ENCODE peak calls at places on chromosomes 6 and 20, in nine cellular contexts. S, K, B, Y, N, G, E, Z and A are unnamed samples.

GRCh38 chr6:1482381-1483166 is 93.2 kb downstream of the FOXF2 start:
- DNase-seq in S (no peak), K (no peak), B (no peak), Y (peak), N (peak), G (no peak), E (peak), Z (no peak), A (no peak)

GRCh38 chr6:109165392-109165964 is 70.2 kb downstream of the CEP57L1 start:
- DNase-seq in S (no peak), K (peak), B (no peak), Y (peak), N (no peak), G (peak), E (peak), Z (peak), A (no peak)

GRCh38 chr6:100186552-100186951 is 192.5 kb upstream of the MCHR2 start:
- DNase-seq in S (no peak), K (peak), B (no peak), Y (no peak), N (no peak), G (no peak), E (no peak), Z (no peak), A (no peak)

GRCh38 chr6:43274916-43275597 is 23.0 kb upstream of the SLC22A7 start:
- DNase-seq in S (no peak), K (no peak), B (peak), Y (no peak), N (no peak), G (no peak), E (no peak), Z (no peak), A (no peak)

GRCh38 chr20:60851826-60852704 is 400.0 kb upstream of the CDH4 start:
- DNase-seq in S (no peak), K (no peak), B (peak), Y (peak), N (peak), G (no peak), E (peak), Z (no peak), A (no peak)

GRCh38 chr6:5174756-5175155 is 86.0 kb downstream of the LYRM4 start:
- DNase-seq in S (no peak), K (no peak), B (no peak), Y (no peak), N (no peak), G (no peak), E (no peak), Z (no peak), A (no peak)

GRCh38 chr20:5720696-5721095 is 29.5 kb upstream of the SHLD1 start:
- DNase-seq in S (no peak), K (no peak), B (no peak), Y (no peak), N (no peak), G (no peak), E (no peak), Z (no peak), A (no peak)

GRCh38 chr20:1294497-1294896 is 28.4 kb downstream of the SNPH start:
- DNase-seq in S (no peak), K (no peak), B (no peak), Y (no peak), N (no peak), G (no peak), E (no peak), Z (no peak), A (no peak)

GRCh38 chr6:141580988-141581387 is 551.7 kb upstream of the GJE1 start:
- DNase-seq in S (no peak), K (peak), B (no peak), Y (peak), N (no peak), G (no peak), E (no peak), Z (no peak), A (no peak)

GRCh38 chr6:148746363-148747144 is at the start of gene UST:
- DNase-seq in S (peak), K (peak), B (peak), Y (peak), N (peak), G (peak), E (peak), Z (peak), A (peak)

GRCh38 chr6:20038385-20038784 is 173.9 kb downstream of the MBOAT1 start:
- DNase-seq in S (no peak), K (no peak), B (no peak), Y (no peak), N (no peak), G (no peak), E (no peak), Z (no peak), A (no peak)

GRCh38 chr6:161327360-161327953 is 53.6 kb upstream of the AGPAT4 start:
- DNase-seq in S (no peak), K (no peak), B (no peak), Y (no peak), N (peak), G (no peak), E (peak), Z (no peak), A (no peak)

GRCh38 chr20:23047738-23048214 is 1.7 kb downstream of the THBD start:
- DNase-seq in S (no peak), K (no peak), B (no peak), Y (peak), N (no peak), G (peak), E (no peak), Z (no peak), A (no peak)

GRCh38 chr6:69668916-69669315 is 127.9 kb downstream of the LMBRD1 start:
- DNase-seq in S (no peak), K (no peak), B (no peak), Y (no peak), N (no peak), G (no peak), E (no peak), Z (no peak), A (no peak)

GRCh38 chr6:157223486-157223885 is 99.8 kb downstream of the TMEM242 start:
- DNase-seq in S (no peak), K (no peak), B (peak), Y (no peak), N (no peak), G (no peak), E (no peak), Z (no peak), A (no peak)

GRCh38 chr20:59780494-59781185 is 152.8 kb downstream of the SYCP2 start:
- DNase-seq in S (no peak), K (no peak), B (peak), Y (no peak), N (no peak), G (no peak), E (no peak), Z (no peak), A (no peak)

GRCh38 chr20:47285189-47285588 is 71.3 kb downstream of the ZMYND8 start:
- DNase-seq in S (no peak), K (no peak), B (no peak), Y (no peak), N (no peak), G (no peak), E (no peak), Z (no peak), A (no peak)

GRCh38 chr20:44432618-44433577 is 42.8 kb upstream of the TTPAL start:
- DNase-seq in S (no peak), K (no peak), B (no peak), Y (no peak), N (no peak), G (no peak), E (no peak), Z (no peak), A (no peak)

GRCh38 chr6:131029661-131030297 is 33.3 kb downstream of the EPB41L2 start:
- DNase-seq in S (peak), K (peak), B (no peak), Y (peak), N (no peak), G (peak), E (no peak), Z (no peak), A (no peak)

GRCh38 chr6:32614366-32615081 is 22.7 kb upstream of the HLA-DQA1 start:
- DNase-seq in S (no peak), K (no peak), B (no peak), Y (no peak), N (no peak), G (no peak), E (no peak), Z (no peak), A (no peak)

GRCh38 chr6:70136996-70137395 is 165.9 kb downstream of the COL9A1 start:
- DNase-seq in S (no peak), K (no peak), B (no peak), Y (no peak), N (no peak), G (no peak), E (no peak), Z (no peak), A (no peak)

GRCh38 chr6:13664703-13665352 is 46.8 kb downstream of the RANBP9 start:
- DNase-seq in S (no peak), K (peak), B (no peak), Y (no peak), N (no peak), G (no peak), E (no peak), Z (peak), A (no peak)